ENCODE peak calls at places on chromosome 22, in five cellular contexts. M is lung, V is activated B cell treated with CpG ODN at 0.5 μM for 24 hours, U is A549, D is dorsolateral prefrontal cortex. F is an unnamed sample.
A peak's percentile ranks its signal among the peaks of the same experiment; 100 is the strongest.

GRCh38 chr22:33023119-33023827 is 34.9 kb downstream of the SYN3 start:
- DNase-seq in D (no peak), V (no peak), M (no peak), U (no peak), F (no peak)

GRCh38 chr22:38074181-38075104 is 9.5 kb downstream of the SLC16A8 start:
- DNase-seq in V (no peak), M (no peak), U (no peak), D (no peak), F (no peak)

GRCh38 chr22:23878219-23878618 is 16.0 kb upstream of the MIF start:
- DNase-seq in D (no peak), M (no peak), V (no peak), U (no peak), F (no peak)

GRCh38 chr22:37284807-37285355 is 2.6 kb downstream of the CYTH4 start:
- DNase-seq in V (peak; percentile 58), D (peak; percentile 38), U (no peak), M (peak; percentile 67), F (no peak)

GRCh38 chr22:33101550-33101949 is 43.4 kb upstream of the SYN3 start:
- DNase-seq in D (no peak), M (no peak), V (no peak), U (no peak), F (no peak)

GRCh38 chr22:42848941-42849340 is 8.1 kb downstream of the ARFGAP3 start:
- DNase-seq in M (no peak), V (no peak), D (no peak), U (no peak), F (no peak)

GRCh38 chr22:23833017-23833795 is 5.6 kb downstream of the DERL3 start:
- DNase-seq in V (peak; percentile 13), D (no peak), U (no peak), M (no peak), F (no peak)

GRCh38 chr22:25710501-25710900 is 31.5 kb upstream of the MYO18B start:
- DNase-seq in D (no peak), M (no peak), U (no peak), V (no peak), F (no peak)

GRCh38 chr22:42893366-42894150 is 36.5 kb upstream of the ARFGAP3 start:
- DNase-seq in V (no peak), D (no peak), U (no peak), M (no peak), F (no peak)

GRCh38 chr22:25709758-25710157 is 32.2 kb upstream of the MYO18B start:
- DNase-seq in V (no peak), M (no peak), D (no peak), U (no peak), F (no peak)

GRCh38 chr22:47195156-47195675 is 432.8 kb downstream of the TBC1D22A start:
- DNase-seq in D (no peak), V (no peak), U (no peak), M (no peak), F (no peak)

GRCh38 chr22:35212020-35212419 is 45.3 kb upstream of the HMGXB4 start:
- DNase-seq in D (no peak), U (no peak), M (no peak), V (no peak), F (no peak)

GRCh38 chr22:28402539-28402938 is 277.1 kb downstream of the TTC28 start:
- DNase-seq in D (no peak), V (no peak), M (no peak), U (no peak), F (no peak)

GRCh38 chr22:46389081-46389480 is 53.6 kb downstream of the TRMU start:
- DNase-seq in D (no peak), V (no peak), U (no peak), M (no peak), F (no peak)

GRCh38 chr22:23547818-23548500 is 32.1 kb downstream of the IGLL1 start:
- DNase-seq in U (no peak), M (no peak), V (no peak), D (no peak), F (no peak)

GRCh38 chr22:29739346-29739875 is 19.6 kb downstream of the CABP7 start:
- DNase-seq in U (no peak), V (no peak), D (no peak), M (no peak), F (no peak)

GRCh38 chr22:38442967-38443674 is 11.9 kb downstream of the KCNJ4 start:
- DNase-seq in D (no peak), M (no peak), U (no peak), V (no peak), F (no peak)

GRCh38 chr22:36358533-36359171 is 29.1 kb downstream of the MYH9 start:
- DNase-seq in U (no peak), D (no peak), M (no peak), V (no peak), F (no peak)

GRCh38 chr22:29003975-29004646 is 57.5 kb downstream of the C22orf31 start:
- DNase-seq in D (no peak), U (no peak), M (peak; percentile 52), V (no peak), F (no peak)

GRCh38 chr22:22058649-22059475 is 76.3 kb upstream of the TOP3B start:
- DNase-seq in D (no peak), M (no peak), U (no peak), V (no peak), F (no peak)

GRCh38 chr22:16956290-16956689 is 51.7 kb downstream of the GAB4 start:
- DNase-seq in D (no peak), U (no peak), V (no peak), M (no peak), F (no peak)

GRCh38 chr22:23570681-23571080 is 9.4 kb downstream of the IGLL1 start:
- DNase-seq in U (no peak), V (no peak), D (no peak), M (no peak), F (no peak)

GRCh38 chr22:43110927-43111623 is 525 bp downstream of the BIK start:
- DNase-seq in U (no peak), D (no peak), V (peak; percentile 31), M (peak; percentile 41), F (no peak)

GRCh38 chr22:21622624-21623401 is 7.0 kb downstream of the YDJC start:
- DNase-seq in M (no peak), D (no peak), V (no peak), U (no peak), F (no peak)

GRCh38 chr22:22936915-22937656 is 49.5 kb downstream of the IGLL5 start:
- DNase-seq in D (no peak), M (no peak), U (no peak), V (no peak), F (no peak)

GRCh38 chr22:17578129-17578754 is 14.9 kb downstream of the SLC25A18 start:
- DNase-seq in M (peak; percentile 69), D (peak; percentile 51), V (no peak), U (no peak), F (no peak)

GRCh38 chr22:43260346-43260745 is 73.4 kb upstream of the TTLL12 start:
- DNase-seq in M (no peak), V (no peak), D (no peak), U (no peak), F (no peak)

GRCh38 chr22:35549338-35549737 is 8.7 kb downstream of the RASD2 start:
- DNase-seq in M (no peak), D (peak; percentile 63), U (no peak), V (no peak), F (no peak)

GRCh38 chr22:36761553-36762240 is 14.2 kb downstream of the IFT27 start:
- DNase-seq in D (no peak), V (no peak), M (no peak), U (no peak), F (no peak)

GRCh38 chr22:23061471-23062280 is 8.6 kb upstream of the GNAZ start:
- DNase-seq in M (no peak), U (no peak), D (no peak), V (peak; percentile 7), F (no peak)

GRCh38 chr22:29200901-29201300 is 4.8 kb upstream of the EMID1 start:
- DNase-seq in U (no peak), M (no peak), D (no peak), V (no peak), F (no peak)

GRCh38 chr22:30481711-30482110 is 9.9 kb upstream of the SEC14L3 start:
- DNase-seq in M (no peak), U (no peak), D (no peak), V (no peak), F (no peak)

GRCh38 chr22:36134167-36134566 is 26.4 kb downstream of the APOL3 start:
- DNase-seq in V (no peak), M (no peak), D (no peak), U (no peak), F (no peak)

GRCh38 chr22:31732089-31732829 is 17.7 kb downstream of the PRR14L start:
- DNase-seq in V (no peak), D (no peak), U (no peak), M (no peak), F (no peak)

GRCh38 chr22:31726692-31727091 is 23.2 kb downstream of the PRR14L start:
- DNase-seq in U (no peak), V (no peak), D (no peak), M (no peak), F (no peak)

GRCh38 chr22:31733580-31734079 is 16.3 kb downstream of the PRR14L start:
- DNase-seq in D (no peak), M (no peak), V (no peak), U (no peak), F (no peak)

GRCh38 chr22:31728857-31729256 is 21.1 kb downstream of the PRR14L start:
- DNase-seq in U (no peak), D (no peak), M (no peak), V (no peak), F (no peak)

DNA sequence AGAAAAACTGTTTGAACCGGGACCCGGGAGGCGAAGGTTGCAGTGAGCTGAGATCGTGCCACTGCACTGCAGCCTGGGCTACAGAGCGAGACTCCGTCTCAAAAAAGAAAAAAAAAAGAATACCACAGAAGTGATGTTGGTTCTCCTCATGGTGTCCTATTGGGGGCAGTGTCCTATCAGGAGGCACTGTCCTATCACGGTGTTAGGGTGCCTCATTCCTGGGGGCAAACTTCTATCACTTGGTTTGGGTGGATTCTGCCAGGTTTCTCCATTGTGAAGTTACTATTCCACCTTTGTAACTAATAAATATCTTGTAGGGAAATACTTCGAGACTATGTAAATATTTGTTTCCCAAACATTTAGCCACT is 19.6 kb downstream of the PRR14L start:
- DNase-seq in M (no peak), U (no peak), D (no peak), V (no peak), F (no peak)
- TF ChIP-seq CTCF in M (no peak), U (no peak), D (no peak), V (no peak), F (no peak)

GRCh38 chr22:26890870-26891269 is 233.5 kb downstream of the MIAT start:
- DNase-seq in V (no peak), D (no peak), M (peak; percentile 3), U (peak; percentile 40), F (no peak)
- TF ChIP-seq CTCF in V (no peak), D (no peak), M (no peak), U (peak; percentile 15), F (peak; percentile 24)

GRCh38 chr22:41762980-41763779 is 37.3 kb upstream of the CCDC134 start:
- DNase-seq in U (peak; percentile 48), M (no peak), V (no peak), D (no peak), F (no peak)
- TF ChIP-seq CTCF in U (peak; percentile 23), M (no peak), V (no peak), D (peak; percentile 36), F (peak; percentile 43)

DNA sequence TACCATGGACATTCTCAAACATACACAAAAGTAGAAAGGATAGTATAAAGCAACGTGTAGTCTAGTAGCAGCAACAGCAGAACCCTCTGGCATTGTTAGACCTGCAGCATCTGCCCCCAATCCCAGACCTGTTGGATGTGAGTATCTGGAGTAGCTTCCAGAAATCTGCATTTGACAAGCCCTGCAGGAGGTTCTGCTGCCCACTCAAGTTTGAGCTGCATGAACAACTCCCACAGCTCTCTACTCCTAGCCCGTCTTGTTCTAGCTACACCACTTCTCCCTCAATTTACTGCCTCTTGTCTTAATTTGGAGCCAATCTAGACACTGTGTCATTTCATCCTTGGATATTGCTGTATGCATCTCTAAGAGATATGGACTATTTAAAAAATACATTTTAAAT is 428.7 kb downstream of the MIAT start:
- DNase-seq in M (no peak), U (no peak), D (no peak), V (no peak), F (no peak)
- TF ChIP-seq CTCF in M (no peak), U (no peak), D (no peak), V (no peak), F (no peak)